ENCODE peak calls at places on chromosomes 3 and 15, in eight cellular contexts. N, T, S, Z, Y, P, F and K are unnamed samples.

GRCh38 chr3:152183473-152183872 is 85.3 kb upstream of the MBNL1 start:
- DNase-seq in N (peak; percentile 44), T (peak; percentile 23), S (no peak), Z (no peak), Y (peak; percentile 61), P (peak; percentile 5), F (no peak), K (no peak)

GRCh38 chr3:49723301-49723630 is 485 bp downstream of the GMPPB start:
- DNase-seq in N (peak; percentile 80), T (peak; percentile 60), S (no peak), Z (no peak), Y (peak; percentile 60), P (no peak), F (no peak), K (no peak)

GRCh38 chr3:32951410-32951811 is at the start of gene CCR4:
- DNase-seq in N (no peak), T (no peak), S (no peak), Z (no peak), Y (no peak), P (no peak), F (no peak), K (no peak)

GRCh38 chr3:162525052-162525451 is 1028.4 kb downstream of the OTOL1 start:
- DNase-seq in N (no peak), T (no peak), S (peak; percentile 92), Z (peak; percentile 49), Y (peak; percentile 75), P (no peak), F (peak; percentile 50), K (no peak)

GRCh38 chr15:90456236-90456635 is 68.2 kb downstream of the IQGAP1 start:
- DNase-seq in N (no peak), T (no peak), S (no peak), Z (no peak), Y (no peak), P (no peak), F (no peak), K (no peak)

GRCh38 chr3:6770376-6770648 is 90.6 kb upstream of the GRM7 start:
- DNase-seq in N (no peak), T (no peak), S (no peak), Z (no peak), Y (no peak), P (no peak), F (no peak), K (no peak)

GRCh38 chr15:100350434-100351226 is 8.9 kb upstream of the ADAMTS17 start:
- DNase-seq in N (no peak), T (no peak), S (peak; percentile 56), Z (no peak), Y (peak; percentile 13), P (peak; percentile 28), F (no peak), K (peak; percentile 69)

GRCh38 chr3:132343018-132343612 is 25.9 kb downstream of the ACP3 start:
- DNase-seq in N (peak; percentile 60), T (peak; percentile 25), S (peak; percentile 56), Z (no peak), Y (peak; percentile 72), P (peak; percentile 20), F (no peak), K (no peak)

GRCh38 chr15:62619526-62619925 is 423.0 kb upstream of the TPM1 start:
- DNase-seq in N (no peak), T (no peak), S (no peak), Z (no peak), Y (no peak), P (no peak), F (no peak), K (no peak)

GRCh38 chr15:52551762-52552161 is 17.1 kb downstream of the ARPP19 start:
- DNase-seq in N (no peak), T (no peak), S (no peak), Z (no peak), Y (no peak), P (no peak), F (no peak), K (no peak)

GRCh38 chr15:40146037-40146436 is 14.8 kb upstream of the BUB1B start:
- DNase-seq in N (no peak), T (no peak), S (peak; percentile 23), Z (peak; percentile 33), Y (peak; percentile 73), P (no peak), F (no peak), K (peak; percentile 70)

GRCh38 chr3:27357665-27358258 is 11.4 kb downstream of the NEK10 start:
- DNase-seq in N (peak; percentile 36), T (peak; percentile 48), S (peak; percentile 28), Z (peak; percentile 41), Y (peak; percentile 72), P (no peak), F (no peak), K (no peak)

GRCh38 chr3:129063841-129064482 is 3.4 kb downstream of the GP9 start:
- DNase-seq in N (no peak), T (no peak), S (no peak), Z (no peak), Y (no peak), P (peak; percentile 13), F (no peak), K (no peak)

GRCh38 chr3:72665701-72666443 is 182.4 kb downstream of the SHQ1 start:
- DNase-seq in N (no peak), T (peak; percentile 61), S (no peak), Z (peak; percentile 11), Y (peak; percentile 26), P (no peak), F (no peak), K (no peak)

GRCh38 chr3:159252772-159253384 is 451.0 kb downstream of the MFSD1 start:
- DNase-seq in N (no peak), T (peak; percentile 24), S (peak; percentile 54), Z (peak; percentile 52), Y (peak; percentile 83), P (no peak), F (no peak), K (no peak)

GRCh38 chr15:96330450-96331140 is at the start of gene NR2F2:
- DNase-seq in N (peak; percentile 73), T (peak; percentile 73), S (peak; percentile 100), Z (peak; percentile 95), Y (peak; percentile 98), P (peak; percentile 68), F (peak; percentile 86), K (peak; percentile 84)

GRCh38 chr3:177862962-177863491 is 665.7 kb upstream of the TBL1XR1 start:
- DNase-seq in N (no peak), T (no peak), S (no peak), Z (no peak), Y (no peak), P (no peak), F (no peak), K (no peak)

GRCh38 chr3:140499114-140499757 is 178.6 kb upstream of the TRIM42 start:
- DNase-seq in N (peak; percentile 31), T (no peak), S (no peak), Z (no peak), Y (peak; percentile 1), P (no peak), F (no peak), K (peak; percentile 29)

GRCh38 chr15:38859574-38859973 is 295.0 kb upstream of the RASGRP1 start:
- DNase-seq in N (no peak), T (no peak), S (no peak), Z (no peak), Y (no peak), P (no peak), F (no peak), K (no peak)

GRCh38 chr15:63372018-63372705 is 9.5 kb downstream of the CA12 start:
- DNase-seq in N (peak; percentile 82), T (no peak), S (peak; percentile 99), Z (peak; percentile 96), Y (peak; percentile 97), P (no peak), F (peak; percentile 83), K (peak; percentile 91)

GRCh38 chr3:183546625-183547024 is 8.9 kb downstream of the KLHL6 start:
- DNase-seq in N (no peak), T (no peak), S (no peak), Z (no peak), Y (no peak), P (no peak), F (no peak), K (no peak)

GRCh38 chr3:13659221-13659969 is 110.5 kb downstream of the FBLN2 start:
- DNase-seq in N (no peak), T (no peak), S (no peak), Z (no peak), Y (no peak), P (no peak), F (no peak), K (no peak)

GRCh38 chr3:16614033-16615031 is 9.1 kb upstream of the DAZL start:
- DNase-seq in N (no peak), T (no peak), S (no peak), Z (no peak), Y (no peak), P (no peak), F (peak; percentile 15), K (no peak)

GRCh38 chr3:55013145-55013544 is 85.3 kb upstream of the LRTM1 start:
- DNase-seq in N (no peak), T (no peak), S (no peak), Z (no peak), Y (peak; percentile 28), P (no peak), F (no peak), K (no peak)

GRCh38 chr15:65423977-65424679 is 1.4 kb upstream of the IGDCC4 start:
- DNase-seq in N (no peak), T (no peak), S (no peak), Z (no peak), Y (peak; percentile 60), P (no peak), F (no peak), K (peak; percentile 47)

GRCh38 chr3:69143605-69144004 is 21.2 kb upstream of the LMOD3 start:
- DNase-seq in N (no peak), T (no peak), S (no peak), Z (no peak), Y (peak; percentile 21), P (no peak), F (no peak), K (peak; percentile 80)

GRCh38 chr3:101066776-101067175 is 73.6 kb upstream of the ABI3BP start:
- DNase-seq in N (no peak), T (no peak), S (no peak), Z (no peak), Y (peak; percentile 52), P (no peak), F (no peak), K (no peak)

GRCh38 chr3:107184375-107184774 is 192.9 kb upstream of the CCDC54 start:
- DNase-seq in N (no peak), T (no peak), S (peak; percentile 24), Z (no peak), Y (peak; percentile 43), P (no peak), F (no peak), K (no peak)

GRCh38 chr3:152402698-152403456 is 134.1 kb downstream of the MBNL1 start:
- DNase-seq in N (no peak), T (no peak), S (no peak), Z (no peak), Y (peak; percentile 42), P (peak; percentile 13), F (no peak), K (peak; percentile 32)

GRCh38 chr15:92315595-92316211 is 78.0 kb upstream of the ST8SIA2 start:
- DNase-seq in N (no peak), T (no peak), S (no peak), Z (no peak), Y (no peak), P (no peak), F (no peak), K (no peak)

GRCh38 chr15:60514261-60514881 is 35.4 kb upstream of the ICE2 start:
- DNase-seq in N (peak; percentile 72), T (no peak), S (no peak), Z (no peak), Y (no peak), P (no peak), F (no peak), K (no peak)

GRCh38 chr3:41434781-41435180 is 235.5 kb downstream of the CTNNB1 start:
- DNase-seq in N (no peak), T (no peak), S (no peak), Z (no peak), Y (no peak), P (no peak), F (no peak), K (peak; percentile 4)

GRCh38 chr3:124837730-124838186 is 49.4 kb downstream of the ITGB5 start:
- DNase-seq in N (no peak), T (no peak), S (peak; percentile 64), Z (no peak), Y (peak; percentile 93), P (no peak), F (no peak), K (peak; percentile 54)

GRCh38 chr3:42123012-42123581 is 31.9 kb downstream of the TRAK1 start:
- DNase-seq in N (no peak), T (no peak), S (peak; percentile 18), Z (no peak), Y (peak; percentile 68), P (no peak), F (no peak), K (peak; percentile 64)